ENCODE peak calls at places on chromosomes 12 and 14, in seven cellular contexts. Q is stimulated activated CD8-positive, alpha-beta memory T cell treated with anti-CD3 and anti-CD28 coated beads, Interleukin-12 subunit alpha, Interleukin-12 subunit beta, amount 100 ng/mL, for 4 hours; A is GM03348; S is HEK293T; V is HCT116; B is substantia nigra; K is osteocyte. G is an unnamed sample.

GRCh38 chr14:23146423-23146910 is 27.4 kb upstream of the CEBPE start:
- DNase-seq in S (no peak), Q (no peak), K (no peak), B (no peak), V (no peak), A (no peak), G (no peak)

GRCh38 chr12:67977668-67978067 is 11.6 kb upstream of the IFNG-AS1 start:
- DNase-seq in K (no peak), V (no peak), Q (no peak), S (no peak), A (no peak), B (no peak), G (no peak)

GRCh38 chr14:38210168-38210567 is 2.5 kb downstream of the SSTR1 start:
- DNase-seq in V (no peak), B (no peak), S (no peak), K (no peak), A (peak; percentile 70), Q (no peak), G (no peak)

GRCh38 chr12:63822352-63822751 is 22.1 kb upstream of the SRGAP1 start:
- DNase-seq in A (no peak), V (no peak), S (no peak), B (no peak), Q (no peak), K (no peak), G (no peak)

GRCh38 chr12:115661103-115661502 is 616.4 kb downstream of the MED13L start:
- DNase-seq in B (no peak), A (peak; percentile 17), K (no peak), S (no peak), V (no peak), Q (no peak), G (no peak)

GRCh38 chr12:115129727-115130126 is 445.8 kb upstream of the TBX3 start:
- DNase-seq in S (no peak), K (no peak), A (no peak), V (no peak), Q (no peak), B (no peak), G (no peak)

GRCh38 chr12:120252071-120252906 is 13.2 kb downstream of the PXN start:
- DNase-seq in K (no peak), S (no peak), V (no peak), B (no peak), A (no peak), Q (peak; percentile 64), G (no peak)

GRCh38 chr14:77544571-77544970 is 46.0 kb upstream of the ISM2 start:
- DNase-seq in V (no peak), Q (no peak), B (no peak), K (no peak), S (no peak), A (no peak), G (no peak)

GRCh38 chr12:50641566-50641965 is 122.3 kb upstream of the ATF1 start:
- DNase-seq in V (no peak), K (no peak), Q (no peak), B (no peak), S (no peak), A (no peak), G (no peak)

GRCh38 chr12:108773798-108774788 is 42.8 kb upstream of the CORO1C start:
- DNase-seq in K (peak; percentile 89), S (no peak), Q (no peak), B (peak; percentile 9), A (peak; percentile 75), V (no peak), G (no peak)

GRCh38 chr12:77213316-77213715 is 147.9 kb upstream of the E2F7 start:
- DNase-seq in V (no peak), A (no peak), S (no peak), K (no peak), Q (no peak), B (no peak), G (no peak)

GRCh38 chr12:109191621-109192250 is 75.3 kb downstream of the ACACB start:
- DNase-seq in Q (no peak), K (no peak), S (no peak), A (no peak), V (no peak), B (no peak), G (no peak)

GRCh38 chr12:110498984-110499706 is 2.8 kb downstream of the VPS29 start:
- DNase-seq in Q (no peak), K (no peak), B (no peak), S (no peak), A (peak; percentile 37), V (no peak), G (no peak)

G was measured in C1 segment of cervical spinal cord.